ENCODE peak calls at places on chromosomes 16 and 17, in seven cellular contexts. One of them, this sample, is unnamed.

GRCh38 chr17:17413215-17413792 is 63.5 kb upstream of the MED9 start:
- DNase-seq in GM10248: no peak
- DNase-seq in IMR-90: no peak
- DNase-seq in ovary: no peak
- DNase-seq in endothelial cell: no peak
- DNase-seq in lower leg skin: no peak
- DNase-seq in suprapubic skin: no peak
- DNase-seq in this sample: no peak

GRCh38 chr17:58569216-58569615 is 54.8 kb upstream of the MTMR4 start:
- DNase-seq in ovary: no peak
- DNase-seq in suprapubic skin: no peak
- DNase-seq in GM10248: no peak
- DNase-seq in endothelial cell: no peak
- DNase-seq in lower leg skin: no peak
- DNase-seq in IMR-90: no peak
- DNase-seq in this sample: no peak

GRCh38 chr17:35291802-35292201 is 48.9 kb downstream of the SLFN5 start:
- DNase-seq in ovary: no peak
- DNase-seq in IMR-90: peak
- DNase-seq in lower leg skin: no peak
- DNase-seq in suprapubic skin: no peak
- DNase-seq in GM10248: no peak
- DNase-seq in endothelial cell: no peak
- DNase-seq in this sample: no peak

GRCh38 chr16:89099905-89100304 is 6.3 kb downstream of the ACSF3 start:
- DNase-seq in GM10248: no peak
- DNase-seq in IMR-90: no peak
- DNase-seq in lower leg skin: no peak
- DNase-seq in ovary: no peak
- DNase-seq in endothelial cell: no peak
- DNase-seq in suprapubic skin: no peak
- DNase-seq in this sample: peak

GRCh38 chr17:2994441-2994840 is 69.0 kb downstream of the OR1D5 start:
- DNase-seq in IMR-90: no peak
- DNase-seq in endothelial cell: no peak
- DNase-seq in lower leg skin: no peak
- DNase-seq in suprapubic skin: peak
- DNase-seq in ovary: peak
- DNase-seq in GM10248: no peak
- DNase-seq in this sample: peak

GRCh38 chr16:80041399-80041798 is 440.9 kb upstream of the MAF start:
- DNase-seq in GM10248: no peak
- DNase-seq in suprapubic skin: no peak
- DNase-seq in IMR-90: no peak
- DNase-seq in ovary: no peak
- DNase-seq in lower leg skin: no peak
- DNase-seq in endothelial cell: no peak
- DNase-seq in this sample: no peak

GRCh38 chr17:43406676-43407645 is 8.2 kb downstream of the ARL4D start:
- DNase-seq in ovary: peak
- DNase-seq in endothelial cell: no peak
- DNase-seq in lower leg skin: no peak
- DNase-seq in suprapubic skin: no peak
- DNase-seq in GM10248: no peak
- DNase-seq in IMR-90: peak
- DNase-seq in this sample: no peak

GRCh38 chr17:38918916-38919315 is 6.5 kb upstream of the LASP1NB start:
- DNase-seq in ovary: no peak
- DNase-seq in endothelial cell: no peak
- DNase-seq in suprapubic skin: no peak
- DNase-seq in lower leg skin: peak
- DNase-seq in GM10248: no peak
- DNase-seq in IMR-90: no peak
- DNase-seq in this sample: no peak

GRCh38 chr16:57501492-57501891 is 15.2 kb upstream of the DOK4 start:
- DNase-seq in lower leg skin: no peak
- DNase-seq in GM10248: no peak
- DNase-seq in IMR-90: no peak
- DNase-seq in ovary: no peak
- DNase-seq in suprapubic skin: no peak
- DNase-seq in endothelial cell: no peak
- DNase-seq in this sample: no peak

GRCh38 chr16:85132456-85133289 is 20.4 kb upstream of the CIBAR2 start:
- DNase-seq in IMR-90: no peak
- DNase-seq in suprapubic skin: no peak
- DNase-seq in ovary: no peak
- DNase-seq in lower leg skin: no peak
- DNase-seq in GM10248: no peak
- DNase-seq in endothelial cell: no peak
- DNase-seq in this sample: no peak

GRCh38 chr16:85130707-85131028 is 18.4 kb upstream of the CIBAR2 start:
- DNase-seq in suprapubic skin: no peak
- DNase-seq in GM10248: no peak
- DNase-seq in IMR-90: no peak
- DNase-seq in ovary: no peak
- DNase-seq in lower leg skin: no peak
- DNase-seq in endothelial cell: no peak
- DNase-seq in this sample: no peak

GRCh38 chr16:85134076-85134793 is 22.0 kb upstream of the CIBAR2 start:
- DNase-seq in endothelial cell: no peak
- DNase-seq in lower leg skin: no peak
- DNase-seq in ovary: no peak
- DNase-seq in GM10248: no peak
- DNase-seq in suprapubic skin: no peak
- DNase-seq in IMR-90: no peak
- DNase-seq in this sample: no peak

GRCh38 chr16:85134794-85135153 is 22.5 kb upstream of the CIBAR2 start:
- DNase-seq in suprapubic skin: no peak
- DNase-seq in endothelial cell: no peak
- DNase-seq in GM10248: no peak
- DNase-seq in IMR-90: no peak
- DNase-seq in lower leg skin: no peak
- DNase-seq in ovary: no peak
- DNase-seq in this sample: peak

DNA sequence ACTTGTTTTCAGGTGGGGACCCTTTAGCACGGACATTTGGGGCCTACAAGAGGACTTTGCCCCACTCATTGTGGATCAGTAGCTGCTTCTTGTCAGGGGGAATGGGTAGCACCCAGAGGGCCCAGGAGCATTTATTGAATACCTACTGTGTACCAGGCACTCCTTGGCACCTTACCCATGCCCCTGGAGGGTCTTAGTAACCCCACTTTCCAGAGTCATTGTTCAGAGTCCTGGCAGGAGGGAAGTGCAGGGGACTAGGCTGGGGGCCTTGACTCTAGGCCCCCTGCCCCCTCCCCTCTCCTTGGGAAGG is 21.0 kb upstream of the CIBAR2 start:
- DNase-seq in suprapubic skin: no peak
- DNase-seq in lower leg skin: no peak
- DNase-seq in IMR-90: no peak
- DNase-seq in ovary: no peak
- DNase-seq in GM10248: no peak
- DNase-seq in endothelial cell: no peak
- DNase-seq in this sample: no peak
- TF ChIP-seq CTCF in suprapubic skin: no peak
- TF ChIP-seq CTCF in lower leg skin: no peak
- TF ChIP-seq CTCF in IMR-90: no peak
- TF ChIP-seq CTCF in ovary: no peak
- TF ChIP-seq CTCF in GM10248: no peak
- TF ChIP-seq CTCF in endothelial cell: no peak
- TF ChIP-seq CTCF in this sample: no peak

DNA sequence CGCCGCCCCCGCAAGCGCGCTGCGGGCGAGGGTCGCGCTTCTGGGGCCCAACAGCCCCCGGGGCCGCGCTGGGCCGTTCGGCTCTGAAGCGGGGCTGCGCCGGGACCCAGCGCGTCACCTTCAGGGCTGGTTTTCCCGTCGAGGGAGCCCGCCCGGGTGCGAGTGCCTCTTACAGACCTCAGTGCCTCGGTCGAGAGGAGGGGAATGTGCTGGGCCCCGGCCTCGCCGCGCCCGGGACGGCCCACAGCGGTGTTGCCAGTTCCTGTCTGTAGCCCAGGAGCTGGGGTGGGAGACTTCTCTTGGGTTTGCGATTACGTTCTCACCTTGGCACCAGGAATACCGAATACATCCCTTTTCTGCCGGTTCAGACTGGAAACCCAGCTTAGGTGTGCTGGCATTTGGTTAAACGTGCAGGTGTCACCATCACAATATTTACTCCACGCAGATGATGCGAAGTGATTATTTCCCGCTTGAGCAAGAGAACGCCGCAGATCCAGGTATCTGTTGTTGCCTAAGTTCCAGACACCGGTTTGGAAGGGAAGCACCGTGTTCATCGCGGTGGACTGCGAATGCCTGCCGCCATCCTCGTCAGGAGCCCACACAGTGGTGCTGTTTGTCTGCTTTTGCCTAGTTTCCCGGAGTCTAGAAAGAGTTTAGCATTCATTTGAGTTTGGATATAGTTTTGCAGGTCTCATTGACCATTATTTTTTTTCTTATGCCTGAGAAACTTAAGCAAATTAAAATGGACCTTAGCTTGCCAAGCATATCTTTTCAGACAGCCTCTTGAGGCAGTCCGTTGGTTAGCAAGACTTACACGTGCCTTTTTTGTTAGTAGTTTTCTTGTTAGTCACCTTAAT is 915 bp downstream of the MAP1LC3B start:
- DNase-seq in endothelial cell: peak
- DNase-seq in lower leg skin: peak
- DNase-seq in ovary: peak
- DNase-seq in IMR-90: peak
- DNase-seq in suprapubic skin: peak
- DNase-seq in GM10248: peak
- DNase-seq in this sample: peak
- TF ChIP-seq CTCF in endothelial cell: no peak
- TF ChIP-seq CTCF in lower leg skin: no peak
- TF ChIP-seq CTCF in ovary: no peak
- TF ChIP-seq CTCF in IMR-90: peak
- TF ChIP-seq CTCF in suprapubic skin: no peak
- TF ChIP-seq CTCF in GM10248: no peak
- TF ChIP-seq CTCF in this sample: no peak

GRCh38 chr17:40561871-40562611 is 3.2 kb downstream of the CCR7 start:
- DNase-seq in endothelial cell: no peak
- DNase-seq in ovary: no peak
- DNase-seq in GM10248: no peak
- DNase-seq in IMR-90: no peak
- DNase-seq in suprapubic skin: no peak
- DNase-seq in lower leg skin: peak
- DNase-seq in this sample: no peak

GRCh38 chr17:40564883-40565744 is at the start of gene CCR7:
- DNase-seq in endothelial cell: no peak
- DNase-seq in suprapubic skin: no peak
- DNase-seq in lower leg skin: peak
- DNase-seq in ovary: no peak
- DNase-seq in IMR-90: no peak
- DNase-seq in GM10248: peak
- DNase-seq in this sample: no peak

GRCh38 chr17:40564195-40564882 is 933 bp downstream of the CCR7 start:
- DNase-seq in GM10248: peak
- DNase-seq in IMR-90: no peak
- DNase-seq in suprapubic skin: no peak
- DNase-seq in ovary: no peak
- DNase-seq in lower leg skin: peak
- DNase-seq in endothelial cell: no peak
- DNase-seq in this sample: no peak

GRCh38 chr17:40562841-40563370 is 2.4 kb downstream of the CCR7 start:
- DNase-seq in GM10248: no peak
- DNase-seq in suprapubic skin: no peak
- DNase-seq in lower leg skin: no peak
- DNase-seq in endothelial cell: no peak
- DNase-seq in IMR-90: no peak
- DNase-seq in ovary: no peak
- DNase-seq in this sample: no peak

DNA sequence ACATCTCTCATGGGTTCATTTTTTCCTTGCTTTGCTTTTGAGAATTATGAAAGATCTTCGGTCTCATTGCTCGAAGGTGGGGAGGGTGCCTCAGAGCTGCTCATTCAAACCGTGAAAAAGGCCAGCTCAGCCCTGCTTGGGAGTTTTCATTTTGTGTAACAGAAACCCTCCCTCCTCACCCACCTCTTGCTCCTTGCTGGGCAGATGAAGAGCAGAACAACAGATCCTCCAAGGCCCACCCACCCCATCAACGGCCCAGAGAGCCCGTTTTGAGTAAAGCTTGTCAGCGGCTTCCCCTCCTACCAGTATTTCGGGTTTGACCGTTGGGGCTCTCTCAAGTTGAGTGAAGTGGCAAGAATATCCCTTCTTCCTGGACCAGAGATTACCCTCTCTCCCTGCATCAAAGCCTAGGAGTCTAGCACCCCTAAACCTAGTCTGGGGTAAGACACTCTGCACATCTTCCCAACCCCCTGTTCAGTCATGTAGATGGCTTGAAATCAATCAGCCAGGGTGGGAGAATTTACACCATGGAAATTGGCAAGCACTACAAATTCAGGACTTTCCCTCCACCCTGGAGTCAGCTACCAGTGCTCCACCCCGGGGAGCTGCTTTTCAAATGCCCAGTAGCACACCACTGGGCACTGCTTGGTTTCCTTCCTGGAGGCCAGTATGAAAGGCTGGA is 1.8 kb downstream of the CCR7 start:
- DNase-seq in IMR-90: no peak
- DNase-seq in endothelial cell: no peak
- DNase-seq in ovary: no peak
- DNase-seq in lower leg skin: peak
- DNase-seq in suprapubic skin: peak
- DNase-seq in GM10248: no peak
- DNase-seq in this sample: no peak
- TF ChIP-seq CTCF in IMR-90: no peak
- TF ChIP-seq CTCF in endothelial cell: no peak
- TF ChIP-seq CTCF in ovary: no peak
- TF ChIP-seq CTCF in lower leg skin: no peak
- TF ChIP-seq CTCF in suprapubic skin: no peak
- TF ChIP-seq CTCF in GM10248: no peak
- TF ChIP-seq CTCF in this sample: no peak

DNA sequence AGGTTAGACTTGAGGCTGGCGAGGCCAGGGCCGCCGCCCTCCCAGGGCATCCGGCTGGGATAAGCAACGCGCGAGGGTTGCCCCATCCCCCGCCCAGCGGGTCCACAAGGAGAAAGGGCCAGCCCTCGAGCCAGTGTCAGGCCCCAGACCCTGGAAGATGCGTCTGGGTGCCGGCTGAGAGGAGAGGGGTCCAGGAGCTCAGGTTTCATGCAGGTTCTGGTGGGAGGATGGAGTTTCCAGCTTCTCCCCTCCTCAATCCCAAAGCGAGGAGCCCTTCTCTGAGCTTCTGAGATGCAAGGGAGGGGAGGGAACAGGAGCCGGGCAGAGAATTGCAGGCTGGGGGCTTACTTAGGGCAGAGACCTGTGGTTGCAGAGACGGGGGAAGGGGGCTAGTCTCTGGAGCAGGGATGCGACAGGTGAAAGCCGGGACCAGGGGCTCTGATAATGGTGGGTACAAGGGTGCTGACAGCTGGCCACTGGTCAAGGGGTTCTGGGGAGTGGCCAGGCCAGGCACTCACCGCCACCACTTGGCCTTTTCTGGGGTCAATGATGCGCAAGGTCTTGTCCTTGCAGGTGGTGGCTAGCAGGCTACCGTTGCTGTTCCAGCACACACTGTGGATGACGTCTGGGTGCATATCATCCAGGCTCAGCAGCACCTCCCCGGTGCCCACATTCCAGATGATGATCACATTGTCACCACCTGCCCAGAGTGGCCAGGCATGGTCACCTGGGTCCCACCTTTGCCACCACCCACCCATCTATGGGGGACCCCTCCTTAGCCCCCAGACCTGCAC is 4.2 kb downstream of the CORO6 start:
- DNase-seq in endothelial cell: no peak
- DNase-seq in ovary: no peak
- DNase-seq in lower leg skin: no peak
- DNase-seq in GM10248: no peak
- DNase-seq in suprapubic skin: no peak
- DNase-seq in IMR-90: no peak
- DNase-seq in this sample: no peak
- TF ChIP-seq CTCF in endothelial cell: no peak
- TF ChIP-seq CTCF in ovary: no peak
- TF ChIP-seq CTCF in lower leg skin: no peak
- TF ChIP-seq CTCF in GM10248: no peak
- TF ChIP-seq CTCF in suprapubic skin: no peak
- TF ChIP-seq CTCF in IMR-90: no peak
- TF ChIP-seq CTCF in this sample: no peak